ENCODE peak calls at places on chromosomes 2 and 18, in nine cellular contexts. One of them, this sample, is unnamed.

GRCh38 chr2:120374821-120375220 is 28.9 kb downstream of the INHBB start:
- DNase-seq in lower leg skin: no peak
- DNase-seq in fibroblast of mammary gland: no peak
- DNase-seq in upper lobe of right lung: no peak
- DNase-seq in foreskin fibroblast: no peak
- DNase-seq in endodermal cell: no peak
- DNase-seq in adrenal gland: no peak
- DNase-seq in fibroblast of lung: no peak
- DNase-seq in IMR-90: no peak
- DNase-seq in this sample: no peak

GRCh38 chr2:236576053-236576452 is 6.4 kb downstream of the ACKR3 start:
- DNase-seq in lower leg skin: peak
- DNase-seq in fibroblast of mammary gland: no peak
- DNase-seq in upper lobe of right lung: no peak
- DNase-seq in foreskin fibroblast: no peak
- DNase-seq in endodermal cell: peak
- DNase-seq in adrenal gland: no peak
- DNase-seq in fibroblast of lung: no peak
- DNase-seq in IMR-90: no peak
- DNase-seq in this sample: no peak

GRCh38 chr2:15169326-15170038 is 391.7 kb downstream of the NBAS start:
- DNase-seq in lower leg skin: no peak
- DNase-seq in fibroblast of mammary gland: peak
- DNase-seq in upper lobe of right lung: no peak
- DNase-seq in foreskin fibroblast: peak
- DNase-seq in endodermal cell: no peak
- DNase-seq in adrenal gland: no peak
- DNase-seq in fibroblast of lung: peak
- DNase-seq in IMR-90: peak
- DNase-seq in this sample: peak

GRCh38 chr2:197152451-197153228 is 157.9 kb downstream of the ANKRD44 start:
- DNase-seq in lower leg skin: no peak
- DNase-seq in fibroblast of mammary gland: no peak
- DNase-seq in upper lobe of right lung: no peak
- DNase-seq in foreskin fibroblast: peak
- DNase-seq in endodermal cell: peak
- DNase-seq in adrenal gland: no peak
- DNase-seq in fibroblast of lung: peak
- DNase-seq in IMR-90: peak
- DNase-seq in this sample: peak

GRCh38 chr2:176745543-176746331 is 466.9 kb upstream of the HNRNPA3 start:
- DNase-seq in lower leg skin: no peak
- DNase-seq in fibroblast of mammary gland: no peak
- DNase-seq in upper lobe of right lung: no peak
- DNase-seq in foreskin fibroblast: no peak
- DNase-seq in endodermal cell: no peak
- DNase-seq in adrenal gland: no peak
- DNase-seq in fibroblast of lung: no peak
- DNase-seq in IMR-90: no peak
- DNase-seq in this sample: no peak

GRCh38 chr2:223076573-223076972 is 24.6 kb downstream of the KCNE4 start:
- DNase-seq in lower leg skin: no peak
- DNase-seq in fibroblast of mammary gland: peak
- DNase-seq in upper lobe of right lung: no peak
- DNase-seq in foreskin fibroblast: no peak
- DNase-seq in endodermal cell: no peak
- DNase-seq in adrenal gland: no peak
- DNase-seq in fibroblast of lung: no peak
- DNase-seq in IMR-90: peak
- DNase-seq in this sample: peak

GRCh38 chr18:55778731-55779460 is 190.9 kb upstream of the TCF4 start:
- DNase-seq in lower leg skin: no peak
- DNase-seq in fibroblast of mammary gland: no peak
- DNase-seq in upper lobe of right lung: no peak
- DNase-seq in foreskin fibroblast: no peak
- DNase-seq in endodermal cell: no peak
- DNase-seq in adrenal gland: no peak
- DNase-seq in fibroblast of lung: no peak
- DNase-seq in IMR-90: no peak
- DNase-seq in this sample: no peak

GRCh38 chr18:67132919-67133318 is 383.6 kb downstream of the DSEL start:
- DNase-seq in lower leg skin: no peak
- DNase-seq in fibroblast of mammary gland: no peak
- DNase-seq in upper lobe of right lung: no peak
- DNase-seq in foreskin fibroblast: no peak
- DNase-seq in endodermal cell: no peak
- DNase-seq in adrenal gland: no peak
- DNase-seq in fibroblast of lung: no peak
- DNase-seq in IMR-90: no peak
- DNase-seq in this sample: no peak

GRCh38 chr2:240687045-240687740 is 4.5 kb upstream of the AQP12A start:
- DNase-seq in lower leg skin: peak
- DNase-seq in fibroblast of mammary gland: no peak
- DNase-seq in upper lobe of right lung: no peak
- DNase-seq in foreskin fibroblast: no peak
- DNase-seq in endodermal cell: no peak
- DNase-seq in adrenal gland: no peak
- DNase-seq in fibroblast of lung: no peak
- DNase-seq in IMR-90: no peak
- DNase-seq in this sample: no peak

GRCh38 chr2:72204782-72205545 is 57.3 kb upstream of the CYP26B1 start:
- DNase-seq in lower leg skin: no peak
- DNase-seq in fibroblast of mammary gland: peak
- DNase-seq in upper lobe of right lung: no peak
- DNase-seq in foreskin fibroblast: no peak
- DNase-seq in endodermal cell: no peak
- DNase-seq in adrenal gland: no peak
- DNase-seq in fibroblast of lung: peak
- DNase-seq in IMR-90: no peak
- DNase-seq in this sample: peak

GRCh38 chr2:16890081-16890480 is 224.4 kb upstream of the CYRIA start:
- DNase-seq in lower leg skin: no peak
- DNase-seq in fibroblast of mammary gland: no peak
- DNase-seq in upper lobe of right lung: no peak
- DNase-seq in foreskin fibroblast: no peak
- DNase-seq in endodermal cell: peak
- DNase-seq in adrenal gland: no peak
- DNase-seq in fibroblast of lung: no peak
- DNase-seq in IMR-90: no peak
- DNase-seq in this sample: peak

GRCh38 chr2:111617299-111617803 is 266.6 kb downstream of the ANAPC1 start:
- DNase-seq in lower leg skin: no peak
- DNase-seq in fibroblast of mammary gland: no peak
- DNase-seq in upper lobe of right lung: no peak
- DNase-seq in foreskin fibroblast: no peak
- DNase-seq in endodermal cell: no peak
- DNase-seq in adrenal gland: no peak
- DNase-seq in fibroblast of lung: peak
- DNase-seq in IMR-90: peak
- DNase-seq in this sample: peak

GRCh38 chr2:26442707-26443106 is 35.2 kb downstream of the OTOF start:
- DNase-seq in lower leg skin: no peak
- DNase-seq in fibroblast of mammary gland: no peak
- DNase-seq in upper lobe of right lung: no peak
- DNase-seq in foreskin fibroblast: no peak
- DNase-seq in endodermal cell: no peak
- DNase-seq in adrenal gland: no peak
- DNase-seq in fibroblast of lung: no peak
- DNase-seq in IMR-90: no peak
- DNase-seq in this sample: no peak

GRCh38 chr18:13831864-13832508 is 8.0 kb downstream of the MC5R start:
- DNase-seq in lower leg skin: no peak
- DNase-seq in fibroblast of mammary gland: peak
- DNase-seq in upper lobe of right lung: no peak
- DNase-seq in foreskin fibroblast: no peak
- DNase-seq in endodermal cell: peak
- DNase-seq in adrenal gland: no peak
- DNase-seq in fibroblast of lung: no peak
- DNase-seq in IMR-90: no peak
- DNase-seq in this sample: no peak

GRCh38 chr18:24054130-24054529 is 39.6 kb downstream of the TTC39C start:
- DNase-seq in lower leg skin: no peak
- DNase-seq in fibroblast of mammary gland: peak
- DNase-seq in upper lobe of right lung: no peak
- DNase-seq in foreskin fibroblast: peak
- DNase-seq in endodermal cell: no peak
- DNase-seq in adrenal gland: no peak
- DNase-seq in fibroblast of lung: peak
- DNase-seq in IMR-90: peak
- DNase-seq in this sample: no peak

GRCh38 chr2:201966691-201967388 is 66.8 kb upstream of the FZD7 start:
- DNase-seq in lower leg skin: no peak
- DNase-seq in fibroblast of mammary gland: no peak
- DNase-seq in upper lobe of right lung: no peak
- DNase-seq in foreskin fibroblast: no peak
- DNase-seq in endodermal cell: no peak
- DNase-seq in adrenal gland: no peak
- DNase-seq in fibroblast of lung: no peak
- DNase-seq in IMR-90: no peak
- DNase-seq in this sample: no peak

GRCh38 chr2:103103678-103104077 is 341.8 kb downstream of the TMEM182 start:
- DNase-seq in lower leg skin: no peak
- DNase-seq in fibroblast of mammary gland: no peak
- DNase-seq in upper lobe of right lung: no peak
- DNase-seq in foreskin fibroblast: no peak
- DNase-seq in endodermal cell: no peak
- DNase-seq in adrenal gland: no peak
- DNase-seq in fibroblast of lung: no peak
- DNase-seq in IMR-90: no peak
- DNase-seq in this sample: no peak

GRCh38 chr18:51266736-51267135 is 69.3 kb upstream of the MEX3C start:
- DNase-seq in lower leg skin: no peak
- DNase-seq in fibroblast of mammary gland: peak
- DNase-seq in upper lobe of right lung: no peak
- DNase-seq in foreskin fibroblast: no peak
- DNase-seq in endodermal cell: no peak
- DNase-seq in adrenal gland: no peak
- DNase-seq in fibroblast of lung: no peak
- DNase-seq in IMR-90: no peak
- DNase-seq in this sample: peak

GRCh38 chr18:48545690-48546365 is 7.0 kb downstream of the CTIF start:
- DNase-seq in lower leg skin: peak
- DNase-seq in fibroblast of mammary gland: peak
- DNase-seq in upper lobe of right lung: peak
- DNase-seq in foreskin fibroblast: peak
- DNase-seq in endodermal cell: peak
- DNase-seq in adrenal gland: peak
- DNase-seq in fibroblast of lung: peak
- DNase-seq in IMR-90: peak
- DNase-seq in this sample: peak

GRCh38 chr2:151297882-151298281 is 8.4 kb upstream of the NMI start:
- DNase-seq in lower leg skin: no peak
- DNase-seq in fibroblast of mammary gland: no peak
- DNase-seq in upper lobe of right lung: no peak
- DNase-seq in foreskin fibroblast: no peak
- DNase-seq in endodermal cell: no peak
- DNase-seq in adrenal gland: no peak
- DNase-seq in fibroblast of lung: no peak
- DNase-seq in IMR-90: peak
- DNase-seq in this sample: no peak

GRCh38 chr18:76619342-76620315 is 124.6 kb upstream of the ZNF516 start:
- DNase-seq in lower leg skin: no peak
- DNase-seq in fibroblast of mammary gland: peak
- DNase-seq in upper lobe of right lung: peak
- DNase-seq in foreskin fibroblast: peak
- DNase-seq in endodermal cell: peak
- DNase-seq in adrenal gland: peak
- DNase-seq in fibroblast of lung: peak
- DNase-seq in IMR-90: peak
- DNase-seq in this sample: peak
- H3K4me3 ChIP-seq in lower leg skin: no peak
- H3K4me3 ChIP-seq in fibroblast of mammary gland: peak
- H3K4me3 ChIP-seq in upper lobe of right lung: peak
- H3K4me3 ChIP-seq in foreskin fibroblast: peak
- H3K4me3 ChIP-seq in endodermal cell: no peak
- H3K4me3 ChIP-seq in adrenal gland: no peak
- H3K4me3 ChIP-seq in fibroblast of lung: no peak
- H3K4me3 ChIP-seq in IMR-90: peak
- H3K4me3 ChIP-seq in this sample: peak

DNA sequence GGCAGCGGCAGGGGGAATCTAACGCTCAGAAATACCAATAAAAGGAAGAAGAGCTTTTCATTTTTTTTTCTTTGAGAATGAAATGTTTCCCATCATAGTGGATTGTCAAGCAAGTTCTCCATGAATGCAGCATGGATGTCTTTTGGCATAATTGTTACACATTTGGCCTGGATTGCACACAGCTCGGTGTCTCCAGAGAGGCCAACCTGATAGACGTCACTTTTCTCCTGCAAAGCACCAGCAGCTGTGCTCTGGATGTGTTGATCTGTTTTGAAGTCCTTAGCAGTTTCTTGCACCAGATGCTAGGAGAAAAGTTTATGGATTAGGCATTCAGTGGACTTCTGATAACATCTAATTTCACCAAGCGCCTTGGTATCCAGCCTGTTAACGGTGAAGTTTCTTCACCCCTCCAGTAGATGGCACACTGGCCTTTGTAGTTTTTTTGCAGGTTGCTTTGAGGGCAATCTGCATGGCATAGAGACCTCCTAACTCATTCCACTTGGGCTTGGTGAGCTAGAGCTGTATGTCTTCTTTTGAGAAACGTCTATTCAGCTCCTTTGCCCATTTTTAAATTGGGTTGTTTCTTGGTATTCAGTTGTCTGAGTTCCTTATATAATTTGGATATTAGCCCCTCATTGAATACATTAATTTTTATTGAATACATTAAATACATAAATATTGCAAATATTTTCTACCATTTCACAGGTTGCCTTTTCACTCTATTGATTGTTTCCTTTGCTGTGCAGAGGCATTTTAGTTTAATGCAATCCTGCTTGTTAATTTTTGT is 59.7 kb downstream of the PTH2R start:
- DNase-seq in lower leg skin: no peak
- DNase-seq in fibroblast of mammary gland: peak
- DNase-seq in upper lobe of right lung: no peak
- DNase-seq in foreskin fibroblast: no peak
- DNase-seq in endodermal cell: peak
- DNase-seq in adrenal gland: peak
- DNase-seq in fibroblast of lung: peak
- DNase-seq in IMR-90: peak
- DNase-seq in this sample: peak
- TF ChIP-seq CTCF in lower leg skin: no peak
- TF ChIP-seq CTCF in fibroblast of mammary gland: peak
- TF ChIP-seq CTCF in upper lobe of right lung: peak
- TF ChIP-seq CTCF in foreskin fibroblast: peak
- TF ChIP-seq CTCF in endodermal cell: peak
- TF ChIP-seq CTCF in adrenal gland: peak
- TF ChIP-seq CTCF in fibroblast of lung: peak
- TF ChIP-seq CTCF in IMR-90: peak
- TF ChIP-seq CTCF in this sample: peak

GRCh38 chr2:226336283-226336682 is 463.3 kb downstream of the IRS1 start:
- DNase-seq in lower leg skin: no peak
- DNase-seq in fibroblast of mammary gland: no peak
- DNase-seq in upper lobe of right lung: no peak
- DNase-seq in foreskin fibroblast: no peak
- DNase-seq in endodermal cell: no peak
- DNase-seq in adrenal gland: no peak
- DNase-seq in fibroblast of lung: no peak
- DNase-seq in IMR-90: no peak
- DNase-seq in this sample: no peak
- H3K4me3 ChIP-seq in lower leg skin: no peak
- H3K4me3 ChIP-seq in fibroblast of mammary gland: no peak
- H3K4me3 ChIP-seq in upper lobe of right lung: no peak
- H3K4me3 ChIP-seq in foreskin fibroblast: no peak
- H3K4me3 ChIP-seq in endodermal cell: no peak
- H3K4me3 ChIP-seq in adrenal gland: no peak
- H3K4me3 ChIP-seq in fibroblast of lung: no peak
- H3K4me3 ChIP-seq in IMR-90: no peak
- H3K4me3 ChIP-seq in this sample: no peak

GRCh38 chr18:12640881-12641200 is 17.1 kb downstream of the SPIRE1 start:
- DNase-seq in lower leg skin: no peak
- DNase-seq in fibroblast of mammary gland: no peak
- DNase-seq in upper lobe of right lung: no peak
- DNase-seq in foreskin fibroblast: no peak
- DNase-seq in endodermal cell: no peak
- DNase-seq in adrenal gland: no peak
- DNase-seq in fibroblast of lung: no peak
- DNase-seq in IMR-90: no peak
- DNase-seq in this sample: no peak
- TF ChIP-seq CTCF in lower leg skin: no peak
- TF ChIP-seq CTCF in fibroblast of mammary gland: no peak
- TF ChIP-seq CTCF in upper lobe of right lung: no peak
- TF ChIP-seq CTCF in foreskin fibroblast: no peak
- TF ChIP-seq CTCF in endodermal cell: peak
- TF ChIP-seq CTCF in adrenal gland: peak
- TF ChIP-seq CTCF in fibroblast of lung: no peak
- TF ChIP-seq CTCF in IMR-90: no peak
- TF ChIP-seq CTCF in this sample: no peak

This sample was measured in choroid plexus epithelial cell.